ENCODE peak calls at places on chromosomes 4 and X, in seven cellular contexts. S, A, L, V, U, J and R are unnamed samples.

GRCh38 chr4:156870861-156871260 is 100.7 kb downstream of the PDGFC start:
- DNase-seq in S (no peak), A (no peak), L (no peak), V (no peak), U (no peak), J (no peak), R (no peak)

GRCh38 chr4:113976937-113977855 is 2.3 kb downstream of the ARSJ start:
- DNase-seq in S (no peak), A (no peak), L (no peak), V (no peak), U (no peak), J (no peak), R (no peak)

GRCh38 chrX:13109811-13110210 is 65.4 kb upstream of the FAM9C start:
- DNase-seq in S (no peak), A (no peak), L (peak; percentile 58), V (no peak), U (no peak), J (no peak), R (no peak)

GRCh38 chrX:109886122-109886761 is 116.7 kb upstream of the TMEM164 start:
- DNase-seq in S (no peak), A (peak; percentile 15), L (peak; percentile 42), V (peak; percentile 48), U (no peak), J (no peak), R (no peak)

GRCh38 chr4:137203601-137204000 is 328.7 kb downstream of the PCDH18 start:
- DNase-seq in S (no peak), A (no peak), L (no peak), V (no peak), U (peak; percentile 10), J (no peak), R (no peak)

GRCh38 chr4:186725422-186726149 is 1.9 kb upstream of the FAT1 start:
- DNase-seq in S (peak; percentile 90), A (peak; percentile 81), L (peak; percentile 92), V (peak; percentile 80), U (peak; percentile 70), J (no peak), R (peak; percentile 69)

GRCh38 chr4:3041192-3042142 is 32.9 kb downstream of the HTT-AS start:
- DNase-seq in S (peak; percentile 91), A (peak; percentile 60), L (no peak), V (peak; percentile 76), U (no peak), J (no peak), R (peak; percentile 49)

GRCh38 chr4:152024881-152025280 is 264.1 kb upstream of the GATB start:
- DNase-seq in S (no peak), A (no peak), L (no peak), V (no peak), U (no peak), J (no peak), R (no peak)

GRCh38 chrX:66489339-66489738 is 149.5 kb downstream of the EDA2R start:
- DNase-seq in S (no peak), A (no peak), L (no peak), V (no peak), U (no peak), J (no peak), R (no peak)

GRCh38 chrX:17581650-17582049 is 155.6 kb upstream of the SCML1 start:
- DNase-seq in S (no peak), A (no peak), L (no peak), V (no peak), U (no peak), J (no peak), R (no peak)

GRCh38 chr4:29861307-29861706 is 858.9 kb upstream of the PCDH7 start:
- DNase-seq in S (no peak), A (no peak), L (no peak), V (no peak), U (no peak), J (no peak), R (no peak)

GRCh38 chr4:8319731-8320385 is 50.3 kb downstream of the HTRA3 start:
- DNase-seq in S (peak; percentile 68), A (peak; percentile 76), L (no peak), V (no peak), U (no peak), J (no peak), R (no peak)

GRCh38 chrX:27571164-27571563 is 19.0 kb upstream of the DCAF8L2 start:
- DNase-seq in S (no peak), A (no peak), L (no peak), V (no peak), U (no peak), J (no peak), R (no peak)

GRCh38 chrX:3743821-3744439 is 30.5 kb upstream of the PRKX start:
- DNase-seq in S (no peak), A (no peak), L (no peak), V (peak; percentile 24), U (no peak), J (no peak), R (no peak)

GRCh38 chr4:77152421-77152820 is 4.6 kb upstream of the CCNG2 start:
- DNase-seq in S (no peak), A (no peak), L (peak; percentile 55), V (no peak), U (no peak), J (no peak), R (no peak)

GRCh38 chr4:151687021-151687640 is 73.7 kb downstream of the GATB start:
- DNase-seq in S (no peak), A (no peak), L (no peak), V (no peak), U (no peak), J (no peak), R (no peak)

GRCh38 chrX:140710710-140711109 is 1.2 kb downstream of the LINC00632 start:
- DNase-seq in S (no peak), A (no peak), L (peak; percentile 24), V (no peak), U (no peak), J (no peak), R (peak; percentile 62)

GRCh38 chr4:2794707-2795557 is 2.0 kb downstream of the SH3BP2 start:
- DNase-seq in S (peak; percentile 94), A (peak; percentile 75), L (peak; percentile 68), V (peak; percentile 88), U (no peak), J (no peak), R (no peak)

GRCh38 chr4:152778656-152779512 is 646 bp downstream of the TIGD4 start:
- DNase-seq in S (peak; percentile 81), A (no peak), L (peak; percentile 28), V (peak; percentile 25), U (no peak), J (no peak), R (peak; percentile 50)

GRCh38 chr4:46274717-46275116 is 115.2 kb downstream of the GABRA2 start:
- DNase-seq in S (no peak), A (no peak), L (no peak), V (no peak), U (no peak), J (no peak), R (no peak)

GRCh38 chrX:49155900-49156837 is 6.4 kb upstream of the MAGIX start:
- DNase-seq in S (peak; percentile 96), A (peak; percentile 91), L (peak; percentile 91), V (peak; percentile 91), U (no peak), J (no peak), R (peak; percentile 86)

GRCh38 chrX:73852022-73852421 is 289.0 kb downstream of the CHIC1 start:
- DNase-seq in S (no peak), A (no peak), L (no peak), V (no peak), U (no peak), J (no peak), R (no peak)
- H3K4me3 ChIP-seq in S (peak overlapping the region; percentile 45), A (no peak overlapping the region), L (no peak overlapping the region), V (peak overlapping the region; percentile 18), U (no peak overlapping the region), J (no peak overlapping the region), R (peak overlapping the region; percentile 69)

DNA sequence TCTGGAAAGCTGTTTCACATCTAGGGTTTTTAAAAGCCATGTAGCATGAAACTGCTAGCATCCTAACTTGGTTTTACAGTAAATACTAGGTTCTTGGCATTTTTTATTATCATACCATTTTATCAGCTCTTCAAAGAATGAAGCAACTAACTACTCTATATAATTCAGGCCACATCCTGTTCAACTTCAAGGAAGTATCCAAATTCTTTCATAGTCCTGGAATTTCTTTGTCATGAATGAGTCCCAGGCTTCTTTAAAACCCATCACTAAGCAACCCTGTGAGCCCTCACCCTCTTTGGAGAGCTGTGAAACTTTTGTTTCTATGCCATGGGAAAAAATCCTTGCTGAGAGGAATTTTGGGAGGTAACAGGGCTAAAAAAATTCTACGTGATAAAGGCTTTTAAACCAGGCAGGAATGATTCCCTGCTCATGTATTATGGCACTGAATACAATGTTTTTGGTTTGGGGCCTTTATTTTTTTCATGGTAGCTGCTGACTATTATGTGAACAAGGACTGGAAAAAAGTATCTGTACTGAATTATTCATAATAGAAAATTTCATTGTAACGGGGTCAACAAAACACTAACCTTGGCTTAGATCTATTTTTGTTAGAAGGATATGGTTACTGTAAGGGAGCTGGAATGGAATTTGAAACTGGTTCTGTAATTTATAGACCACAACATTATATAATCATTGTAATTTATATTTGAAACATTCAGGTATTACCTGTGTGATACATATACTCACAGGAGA is 164.9 kb downstream of the DCTD start:
- DNase-seq in S (no peak), A (no peak), L (no peak), V (no peak), U (peak; percentile 32), J (no peak), R (no peak)
- H3K27ac ChIP-seq in S (no peak overlapping the region), A (no peak overlapping the region), L (no peak overlapping the region), V (no peak overlapping the region), U (peak overlapping the region; percentile 49), J (no peak overlapping the region), R (no peak overlapping the region)

GRCh38 chrX:39164212-39164611 is 363.0 kb downstream of the MID1IP1 start:
- DNase-seq in S (no peak), A (no peak), L (no peak), V (no peak), U (no peak), J (no peak), R (no peak)
- H3K27me3 ChIP-seq in S (no peaks in the 10 kb centered on the region), A (peaks cover 5% of the 10 kb centered on the region), L (no peaks in the 10 kb centered on the region), V (no peaks in the 10 kb centered on the region), U (no peaks in the 10 kb centered on the region), J (peaks cover 1% of the 10 kb centered on the region), R (peaks cover 75% of the 10 kb centered on the region)

GRCh38 chr4:118353452-118353851 is 649 bp upstream of the PRSS12 start:
- DNase-seq in S (no peak), A (no peak), L (no peak), V (no peak), U (no peak), J (no peak), R (no peak)
- H3K4me3 ChIP-seq in S (no peak overlapping the region), A (peak overlapping the region; percentile 64), L (peak overlapping the region; percentile 72), V (no peak overlapping the region), U (peak overlapping the region; percentile 84), J (peak overlapping the region; percentile 45), R (peak overlapping the region; percentile 56)